ENCODE peak calls at places on chromosome 2, in six cellular contexts. Y, K, G, E, X and W are unnamed samples.

GRCh38 chr2:21256006-21256405 is 132.2 kb downstream of the TDRD15 start:
- DNase-seq in K (no peak), Y (peak), X (peak), G (no peak), E (peak), W (peak)

GRCh38 chr2:98736464-98736889 is 5.5 kb upstream of the MGAT4A start:
- DNase-seq in K (peak), X (no peak), G (no peak), Y (peak), E (no peak), W (peak)

GRCh38 chr2:67485431-67485830 is 88.3 kb downstream of the ETAA1 start:
- DNase-seq in E (no peak), X (no peak), G (no peak), Y (peak), K (no peak), W (no peak)

GRCh38 chr2:223165423-223166214 is 113.6 kb downstream of the KCNE4 start:
- DNase-seq in E (no peak), X (no peak), Y (no peak), G (no peak), K (no peak), W (no peak)

GRCh38 chr2:159776321-159776720 is 21.7 kb downstream of the CD302 start:
- DNase-seq in X (no peak), Y (no peak), E (no peak), G (no peak), K (no peak), W (no peak)

GRCh38 chr2:31243053-31243452 is 9.1 kb downstream of the EHD3 start:
- DNase-seq in G (no peak), X (no peak), K (no peak), Y (no peak), E (no peak), W (no peak)

GRCh38 chr2:204665244-204665643 is 120.0 kb downstream of the PARD3B start:
- DNase-seq in G (peak), E (no peak), X (no peak), Y (no peak), K (peak), W (no peak)

GRCh38 chr2:212736327-212736726 is 197.7 kb upstream of the ERBB4 start:
- DNase-seq in G (no peak), X (no peak), Y (no peak), K (no peak), E (no peak), W (no peak)

GRCh38 chr2:71341645-71342044 is 10.1 kb downstream of the ZNF638 start:
- DNase-seq in E (no peak), K (no peak), G (no peak), Y (no peak), X (no peak), W (no peak)

GRCh38 chr2:212337486-212338343 is 200.9 kb downstream of the ERBB4 start:
- DNase-seq in Y (no peak), E (no peak), K (no peak), G (no peak), X (no peak), W (no peak)

GRCh38 chr2:109438773-109439191 is 175.0 kb downstream of the SEPTIN10 start:
- DNase-seq in K (no peak), G (no peak), X (no peak), Y (no peak), E (no peak), W (no peak)

GRCh38 chr2:188364033-188364432 is 72.4 kb downstream of the GULP1 start:
- DNase-seq in E (no peak), Y (no peak), X (no peak), G (no peak), K (no peak), W (no peak)

GRCh38 chr2:188365058-188365641 is 73.5 kb downstream of the GULP1 start:
- DNase-seq in E (no peak), X (no peak), Y (no peak), G (no peak), K (no peak), W (no peak)

GRCh38 chr2:188367164-188367563 is 75.5 kb downstream of the GULP1 start:
- DNase-seq in K (no peak), G (no peak), X (no peak), Y (no peak), E (no peak), W (no peak)

DNA sequence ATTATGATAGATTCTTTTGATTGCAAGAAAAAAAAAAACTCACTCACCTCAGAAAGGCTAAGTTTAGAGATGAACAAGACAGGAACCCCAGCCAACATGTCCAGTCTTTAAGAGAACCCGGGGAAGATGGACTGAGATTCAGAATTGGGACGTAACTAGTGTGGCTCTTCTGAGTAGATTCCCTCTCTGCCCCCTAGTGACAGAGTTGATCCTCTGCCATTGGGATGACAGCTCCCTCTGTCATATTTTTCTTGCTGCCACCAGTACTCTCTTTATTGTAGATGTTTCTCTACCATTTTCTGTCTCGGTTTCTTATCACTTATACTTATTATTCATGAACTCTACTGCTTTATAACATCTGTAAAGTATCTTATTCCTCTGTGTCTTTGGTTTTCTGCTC is 77.7 kb downstream of the GULP1 start:
- DNase-seq in G (peak), X (no peak), K (peak), Y (peak), E (peak), W (peak)
- TF ChIP-seq CTCF in G (peak), X (peak), K (peak), Y (peak), E (peak), W (peak)

DNA sequence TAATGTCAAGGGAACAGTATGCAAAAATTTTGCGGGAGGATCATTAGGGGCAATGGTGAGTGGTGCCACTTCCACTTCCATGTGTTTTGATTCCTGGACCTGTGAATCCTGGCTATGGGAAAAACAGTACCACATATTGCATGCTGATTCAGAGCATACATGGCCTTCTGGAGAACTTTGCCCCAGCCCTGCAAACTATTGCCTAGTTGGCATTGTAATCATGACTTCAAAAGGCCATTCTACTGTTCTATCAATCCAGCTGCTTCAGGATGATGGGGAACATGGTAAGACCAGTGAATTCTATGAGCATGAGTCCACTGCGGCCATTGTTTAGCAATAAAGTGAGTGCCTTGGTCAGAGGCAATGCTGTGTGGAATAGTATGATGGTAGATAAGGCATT is 75.3 kb upstream of the ZC3H15 start:
- DNase-seq in Y (no peak), G (no peak), X (no peak), E (no peak), K (peak), W (no peak)
- TF ChIP-seq MYC in Y (no peak), G (no peak), X (no peak), E (no peak), K (no peak), W (no peak)

GRCh38 chr2:121804340-121804739 is 48.9 kb downstream of the TSN start:
- DNase-seq in E (peak), X (peak), Y (peak), K (no peak), G (no peak), W (peak)
- TF ChIP-seq MAX in E (no peak), X (no peak), Y (no peak), K (no peak), G (no peak), W (no peak)

DNA sequence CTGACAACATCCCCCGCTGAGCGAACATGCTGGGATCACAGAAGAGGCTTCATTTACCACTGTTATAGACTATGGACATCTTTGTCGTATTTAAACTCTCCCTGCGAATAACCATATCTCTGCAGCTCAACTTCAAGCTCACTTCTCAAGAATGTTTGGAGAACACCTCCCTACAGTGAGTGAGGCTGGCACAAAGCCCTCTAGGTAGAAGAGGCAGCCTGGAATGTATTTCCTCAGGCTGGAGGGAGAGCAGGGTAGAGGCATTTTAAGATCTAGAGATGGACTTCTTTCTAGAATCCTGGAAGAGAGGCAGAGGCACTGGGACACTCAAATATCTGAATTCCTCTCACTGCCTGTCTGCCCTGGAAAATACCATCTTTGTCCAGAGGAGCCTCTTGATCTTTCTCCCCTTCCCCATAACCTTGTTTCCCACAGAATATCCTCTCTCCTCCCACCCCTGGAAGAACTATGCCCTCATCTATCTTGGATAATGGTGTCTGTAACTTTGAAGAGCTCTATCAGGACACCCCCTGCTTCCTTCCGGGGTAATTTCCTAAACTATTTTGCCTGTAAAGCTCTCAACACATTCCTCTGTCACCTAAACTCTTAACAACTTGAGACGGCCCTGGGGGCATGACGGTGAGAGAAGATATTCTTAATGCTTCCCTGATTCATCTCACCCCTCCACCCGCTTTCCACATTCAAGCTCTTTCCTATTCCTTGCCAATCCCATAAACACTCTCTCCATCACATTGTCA is 2.4 kb upstream of the ANTXR1 start:
- DNase-seq in G (no peak), E (no peak), Y (no peak), X (no peak), K (no peak), W (no peak)
- TF ChIP-seq CTCF in G (no peak), E (no peak), Y (no peak), X (no peak), K (no peak), W (no peak)

DNA sequence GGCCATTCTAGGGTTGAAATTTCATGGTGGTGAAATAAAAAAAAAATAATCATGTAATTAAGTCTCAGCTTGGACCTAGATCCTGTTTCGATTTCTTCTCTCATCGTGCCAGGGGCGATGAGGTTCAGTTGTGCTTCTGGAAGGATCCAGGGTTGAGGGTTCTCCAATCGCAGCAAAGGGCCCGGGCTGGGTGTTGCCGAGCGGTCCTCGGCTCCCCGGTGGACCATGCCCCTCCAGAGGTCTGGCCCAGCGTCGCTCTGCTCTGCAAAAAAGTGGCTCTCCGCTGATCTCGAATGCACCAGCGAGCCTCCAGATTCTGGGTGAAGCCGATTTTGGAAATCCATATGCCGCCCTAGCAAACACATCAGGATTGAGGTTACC is 39.0 kb downstream of the EN1 start:
- DNase-seq in X (no peak), G (no peak), E (no peak), Y (no peak), K (no peak), W (no peak)
- TF ChIP-seq MYC in X (no peak), G (no peak), E (no peak), Y (no peak), K (no peak), W (no peak)

GRCh38 chr2:186949716-186950256 is 100.8 kb upstream of the ZSWIM2 start:
- DNase-seq in E (no peak), K (no peak), Y (no peak), X (no peak), G (no peak), W (no peak)

GRCh38 chr2:186941853-186942252 is 92.9 kb upstream of the ZSWIM2 start:
- DNase-seq in G (no peak), Y (no peak), X (no peak), E (no peak), K (no peak), W (no peak)

GRCh38 chr2:186950694-186951093 is 101.7 kb upstream of the ZSWIM2 start:
- DNase-seq in G (no peak), E (no peak), K (no peak), Y (no peak), X (no peak), W (peak)

GRCh38 chr2:186947516-186947915 is 98.5 kb upstream of the ZSWIM2 start:
- DNase-seq in K (no peak), Y (no peak), E (no peak), G (no peak), X (no peak), W (no peak)

GRCh38 chr2:186946896-186947467 is 98.0 kb upstream of the ZSWIM2 start:
- DNase-seq in Y (no peak), K (no peak), E (no peak), G (no peak), X (no peak), W (no peak)
- TF ChIP-seq MAX in Y (no peak), K (no peak), E (no peak), G (no peak), X (no peak), W (no peak)

GRCh38 chr2:65639156-65639876 is 206.9 kb upstream of the SPRED2 start:
- DNase-seq in G (no peak), K (no peak), X (no peak), E (no peak), Y (no peak), W (no peak)

GRCh38 chr2:65638438-65638837 is 206.0 kb upstream of the SPRED2 start:
- DNase-seq in E (no peak), Y (no peak), X (no peak), G (peak), K (peak), W (peak)

GRCh38 chr2:65637061-65637460 is 204.7 kb upstream of the SPRED2 start:
- DNase-seq in E (no peak), G (no peak), Y (no peak), K (no peak), X (no peak), W (no peak)

GRCh38 chr2:65636024-65636423 is 203.6 kb upstream of the SPRED2 start:
- DNase-seq in Y (no peak), X (no peak), E (no peak), K (no peak), G (no peak), W (no peak)

GRCh38 chr2:65640793-65641103 is 208.3 kb upstream of the SPRED2 start:
- DNase-seq in Y (no peak), X (no peak), E (no peak), G (no peak), K (no peak), W (no peak)
- TF ChIP-seq CTCF in Y (no peak), X (no peak), E (no peak), G (no peak), K (no peak), W (no peak)